ENCODE peak calls at places on chromosomes 4 and X, in six cellular contexts. C, E, R, P, Q and V are unnamed samples.

GRCh38 chrX:140917354-140918115 is 84.9 kb upstream of the SPANXB1 start:
- DNase-seq in C (no peak), E (no peak), R (no peak), P (no peak), Q (no peak), V (no peak)

GRCh38 chr4:102675142-102675541 is 85.6 kb downstream of the MANBA start:
- DNase-seq in C (peak; percentile 58), E (peak; percentile 38), R (no peak), P (no peak), Q (no peak), V (peak; percentile 67)

GRCh38 chr4:186240848-186241491 is 13.7 kb downstream of the KLKB1 start:
- DNase-seq in C (no peak), E (no peak), R (no peak), P (no peak), Q (no peak), V (no peak)

GRCh38 chr4:102541708-102542107 is 40.5 kb downstream of the NFKB1 start:
- DNase-seq in C (no peak), E (no peak), R (peak; percentile 20), P (peak; percentile 43), Q (no peak), V (no peak)

GRCh38 chrX:101190736-101191135 is 28.9 kb upstream of the DRP2 start:
- DNase-seq in C (no peak), E (no peak), R (no peak), P (no peak), Q (no peak), V (no peak)

GRCh38 chrX:123835661-123836371 is 24.0 kb upstream of the XIAP start:
- DNase-seq in C (peak; percentile 51), E (peak; percentile 73), R (peak; percentile 26), P (no peak), Q (peak; percentile 86), V (peak; percentile 55)

GRCh38 chr4:5710962-5711478 is at the start of gene EVC:
- DNase-seq in C (peak; percentile 78), E (peak; percentile 78), R (peak; percentile 63), P (peak; percentile 85), Q (peak; percentile 58), V (peak; percentile 82)

GRCh38 chr4:118953276-118953675 is 64.6 kb downstream of the SYNPO2 start:
- DNase-seq in C (no peak), E (no peak), R (no peak), P (no peak), Q (no peak), V (no peak)

DNA sequence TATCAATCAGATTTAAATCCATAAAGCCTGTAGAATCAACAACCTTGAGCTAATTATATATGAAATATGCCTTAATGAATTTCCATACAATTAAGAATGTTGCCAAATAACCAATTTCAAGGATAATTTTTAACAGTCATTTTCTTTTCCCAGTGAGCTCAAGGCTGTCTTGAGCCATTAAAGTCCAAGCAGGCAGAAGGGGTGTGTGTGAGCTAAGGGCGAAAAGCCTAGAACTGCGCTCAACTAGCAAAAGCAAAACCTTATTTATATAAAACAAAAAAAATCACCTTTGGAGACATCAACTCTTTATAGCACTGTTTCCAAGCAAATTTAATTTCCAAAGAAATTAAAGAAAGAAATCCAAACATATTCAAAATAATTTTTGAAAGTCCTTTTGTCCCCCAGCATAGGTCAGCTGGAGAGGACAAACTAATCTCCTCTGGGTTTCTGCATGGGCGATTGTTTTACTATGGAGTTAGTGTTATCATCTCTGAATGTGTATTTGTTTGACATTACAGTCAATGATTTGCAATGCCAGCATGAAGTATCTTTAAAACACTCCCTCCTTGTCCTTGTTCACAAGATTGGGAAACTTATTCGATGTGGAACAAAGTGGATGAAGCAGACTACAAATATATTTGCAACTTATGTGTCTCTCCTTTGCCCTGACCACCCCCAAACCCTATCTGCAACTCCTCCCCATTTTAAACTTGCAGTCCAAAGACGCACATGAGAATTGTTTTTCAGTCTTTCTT is 1.3 kb upstream of the PITX2 start:
- DNase-seq in C (no peak), E (no peak), R (no peak), P (no peak), Q (no peak), V (no peak)
- H3K4me3 ChIP-seq in C (no peak overlapping the region), E (no peak overlapping the region), R (no peak overlapping the region), P (peak overlapping the region; percentile 75), Q (no peak overlapping the region), V (no peak overlapping the region)

GRCh38 chr4:22553560-22553959 is 37.7 kb upstream of the ADGRA3 start:
- DNase-seq in C (no peak), E (no peak), R (no peak), P (no peak), Q (no peak), V (no peak)

GRCh38 chr4:22554670-22555069 is 38.8 kb upstream of the ADGRA3 start:
- DNase-seq in C (no peak), E (no peak), R (no peak), P (no peak), Q (no peak), V (no peak)

GRCh38 chr4:22556411-22556969 is 40.6 kb upstream of the ADGRA3 start:
- DNase-seq in C (no peak), E (no peak), R (peak; percentile 49), P (no peak), Q (no peak), V (no peak)

GRCh38 chr4:22551550-22551949 is 35.7 kb upstream of the ADGRA3 start:
- DNase-seq in C (no peak), E (no peak), R (no peak), P (no peak), Q (no peak), V (no peak)

DNA sequence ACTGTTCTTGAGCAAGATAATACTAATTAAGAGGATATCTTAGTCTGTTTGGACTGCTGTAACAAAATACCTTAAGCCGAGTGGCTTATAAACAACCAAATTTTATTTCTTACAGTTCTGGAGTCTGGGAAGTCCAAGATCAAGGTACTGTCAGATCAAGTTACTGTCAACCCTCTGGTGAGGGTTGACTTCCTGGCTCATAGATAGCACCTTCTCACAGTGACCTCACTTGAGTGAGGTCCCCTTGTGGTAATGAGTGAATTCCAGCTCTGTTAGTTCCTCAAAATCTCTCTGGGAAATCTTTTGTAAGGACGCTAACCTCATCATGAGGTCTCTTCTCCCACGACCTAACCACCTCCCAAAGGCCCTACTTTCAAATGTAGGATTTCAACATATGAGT is 36.9 kb upstream of the ADGRA3 start:
- DNase-seq in C (no peak), E (no peak), R (no peak), P (no peak), Q (no peak), V (peak; percentile 17)
- TF ChIP-seq CTCF in C (no peak), E (no peak), R (no peak), P (no peak), Q (no peak), V (no peak)

DNA sequence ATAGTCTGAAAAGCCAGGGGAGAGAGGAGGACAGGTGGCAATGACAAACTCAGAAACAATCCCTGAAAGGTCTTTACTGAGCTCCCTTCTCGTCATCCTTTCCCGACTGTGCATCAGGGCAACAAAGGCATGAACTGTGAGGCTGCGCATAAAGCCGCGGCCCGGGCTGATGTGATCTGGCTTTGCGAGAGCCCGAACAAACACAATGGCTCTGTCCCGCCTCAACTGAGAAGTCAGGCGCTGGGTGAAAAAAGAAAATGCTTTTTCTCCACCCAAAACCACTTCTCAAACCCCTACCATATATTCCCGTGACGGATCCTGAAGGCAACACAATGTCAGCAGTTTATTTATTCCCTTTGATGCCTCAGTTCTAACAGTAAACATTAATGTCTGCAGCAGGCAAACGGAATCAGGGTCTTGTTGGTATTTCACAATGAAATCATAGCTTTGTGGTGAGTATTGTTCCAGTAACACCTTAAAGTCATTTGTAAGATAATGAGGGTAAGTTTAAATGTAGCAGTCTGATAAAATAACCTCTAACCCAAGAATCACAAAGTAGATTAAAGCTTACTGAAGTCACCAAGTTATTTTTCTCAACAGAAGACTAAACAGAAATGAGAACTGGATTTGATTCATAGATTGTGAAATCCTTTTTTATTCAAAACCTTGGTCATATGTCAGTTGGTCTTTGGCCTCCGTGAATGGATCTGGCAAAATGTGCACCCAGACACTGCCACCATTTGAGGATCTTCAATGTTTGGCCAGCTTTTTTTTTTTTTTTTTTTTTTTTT is 67.4 kb downstream of the APBB2 start:
- DNase-seq in C (peak; percentile 49), E (peak; percentile 65), R (no peak), P (peak; percentile 56), Q (peak; percentile 44), V (no peak)
- H3K4me3 ChIP-seq in C (no peak overlapping the region), E (no peak overlapping the region), R (no peak overlapping the region), P (peak overlapping the region; percentile 26), Q (no peak overlapping the region), V (no peak overlapping the region)

DNA sequence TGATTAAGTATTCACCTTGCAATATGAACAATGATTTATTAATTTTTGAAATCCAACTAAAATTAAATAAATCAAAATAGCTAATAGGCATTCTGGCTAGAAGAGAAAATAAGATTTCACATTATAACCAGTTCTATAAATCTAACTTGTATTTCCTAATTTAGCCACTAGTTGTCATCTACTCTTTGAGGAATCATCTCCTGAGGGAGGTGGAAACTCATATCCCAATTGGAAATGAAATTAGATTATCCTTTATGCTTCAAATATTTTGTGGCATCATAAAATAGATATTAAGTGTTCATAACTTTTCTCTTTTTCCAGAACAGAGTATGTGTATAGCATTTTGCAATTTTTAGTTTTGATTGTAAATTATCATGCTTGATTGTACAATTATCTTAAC is 558.5 kb upstream of the DIAPH2 start:
- DNase-seq in C (no peak), E (no peak), R (no peak), P (no peak), Q (no peak), V (no peak)
- TF ChIP-seq CTCF in C (no peak), E (peak; percentile 2), R (no peak), P (no peak), Q (no peak), V (no peak)

DNA sequence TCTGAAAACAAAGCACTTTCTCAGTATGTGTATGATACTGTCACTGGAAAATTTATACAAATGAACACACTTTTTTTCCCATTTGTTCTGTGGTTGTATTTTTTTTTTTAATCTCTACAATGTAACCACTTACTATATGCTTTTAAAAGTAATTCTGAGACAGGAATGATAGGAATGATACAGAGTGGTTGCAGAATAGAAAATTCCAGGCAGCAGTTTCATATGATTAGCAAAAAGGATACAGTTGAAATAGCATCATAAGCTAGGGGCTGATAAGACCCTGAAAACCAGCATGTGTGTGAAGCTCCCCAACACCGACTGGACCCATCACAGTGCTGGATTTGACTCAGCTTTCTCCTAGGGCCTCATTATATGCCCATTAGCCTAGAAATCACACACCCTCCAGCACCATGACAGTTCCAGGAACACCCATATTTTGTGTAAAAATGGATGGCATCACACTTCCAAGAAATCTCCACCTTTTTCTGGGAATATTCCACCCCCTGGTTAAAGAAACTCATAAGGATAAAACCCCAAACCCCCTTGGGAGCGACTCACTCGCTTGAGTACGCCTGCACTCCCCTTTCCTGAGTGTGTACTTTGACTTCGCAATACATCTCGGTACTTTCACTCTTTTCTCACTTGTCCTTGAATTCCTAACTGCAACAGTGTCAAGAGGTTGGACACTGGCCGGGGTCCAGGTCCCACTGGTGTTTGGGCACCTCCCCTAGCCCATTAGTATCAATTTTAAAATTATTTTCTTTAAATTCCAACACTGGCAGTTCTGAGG is 77.4 kb upstream of the AGA start:
- DNase-seq in C (no peak), E (peak; percentile 6), R (no peak), P (no peak), Q (no peak), V (peak; percentile 14)
- H3K4me3 ChIP-seq in C (no peak overlapping the region), E (no peak overlapping the region), R (no peak overlapping the region), P (no peak overlapping the region), Q (no peak overlapping the region), V (no peak overlapping the region)